ENCODE peak calls at places on chromosome 1, in five cellular contexts. O is CD4-positive, CD25-positive, alpha-beta regulatory T cell; H is uterus; M is mesendoderm; E is fibroblast of lung. T is an unnamed sample. For H3K27me3, the result is how much of the 10 kb centered on the place peaks cover.

GRCh38 chr1:101847608-101848007 is 149.1 kb downstream of the OLFM3 start:
- DNase-seq in O (no peak), H (no peak), M (no peak), E (no peak), T (no peak)

GRCh38 chr1:9494936-9495758 is 44.1 kb upstream of the SLC25A33 start:
- DNase-seq in O (peak), H (peak), M (peak), E (peak), T (peak)

GRCh38 chr1:172978595-172978994 is 72.1 kb downstream of the TNFSF18 start:
- DNase-seq in O (no peak), H (no peak), M (peak), E (no peak), T (no peak)

GRCh38 chr1:116868386-116868785 is 41.3 kb upstream of the PTGFRN start:
- DNase-seq in O (no peak), H (no peak), M (no peak), E (peak), T (no peak)

GRCh38 chr1:39183503-39184353 is 20.8 kb upstream of the MACF1 start:
- DNase-seq in O (peak), H (peak), M (peak), E (peak), T (no peak)

GRCh38 chr1:185170291-185170848 is 13.4 kb downstream of the SWT1 start:
- DNase-seq in O (peak), H (peak), M (peak), E (peak), T (peak)

GRCh38 chr1:248849152-248849551 is 9.7 kb downstream of the ZNF692 start:
- DNase-seq in O (no peak), H (no peak), M (no peak), E (no peak), T (no peak)

GRCh38 chr1:99677416-99677815 is 31.5 kb downstream of the PALMD start:
- DNase-seq in O (no peak), H (no peak), M (peak), E (no peak), T (no peak)

GRCh38 chr1:46616277-46617107 is at the start of gene MOB3C:
- DNase-seq in O (peak), H (peak), M (peak), E (peak), T (peak)

GRCh38 chr1:96388421-96389310 is 332.9 kb upstream of the PTBP2 start:
- DNase-seq in O (no peak), H (no peak), M (no peak), E (peak), T (no peak)

GRCh38 chr1:159988006-159988405 is 34.0 kb upstream of the SLAMF9 start:
- DNase-seq in O (no peak), H (no peak), M (no peak), E (no peak), T (no peak)

GRCh38 chr1:153611024-153611352 is 1.9 kb downstream of the S100A16 start:
- DNase-seq in O (no peak), H (no peak), M (no peak), E (peak), T (no peak)

GRCh38 chr1:150106331-150106730 is 38.8 kb downstream of the VPS45 start:
- DNase-seq in O (peak), H (no peak), M (no peak), E (peak), T (no peak)

GRCh38 chr1:44326821-44327465 is 28.1 kb downstream of the ERI3 start:
- DNase-seq in O (no peak), H (no peak), M (no peak), E (peak), T (no peak)

GRCh38 chr1:42736152-42736551 is 3.9 kb downstream of the CLDN19 start:
- DNase-seq in O (no peak), H (no peak), M (peak), E (no peak), T (no peak)

GRCh38 chr1:243433737-243434370 is 178.0 kb downstream of the SDCCAG8 start:
- DNase-seq in O (no peak), H (no peak), M (no peak), E (peak), T (no peak)

GRCh38 chr1:229271448-229272120 is 673 bp downstream of the RAB4A start:
- DNase-seq in O (peak), H (no peak), M (peak), E (peak), T (no peak)

GRCh38 chr1:76867342-76868130 is at the start of gene ST6GALNAC5:
- DNase-seq in O (peak), H (no peak), M (peak), E (peak), T (no peak)

GRCh38 chr1:100364731-100365130 is 12.4 kb downstream of the CDC14A start:
- DNase-seq in O (peak), H (no peak), M (no peak), E (no peak), T (no peak)

GRCh38 chr1:115838426-115838804 is 2.5 kb downstream of the NHLH2 start:
- DNase-seq in O (no peak), H (no peak), M (peak), E (no peak), T (no peak)

DNA sequence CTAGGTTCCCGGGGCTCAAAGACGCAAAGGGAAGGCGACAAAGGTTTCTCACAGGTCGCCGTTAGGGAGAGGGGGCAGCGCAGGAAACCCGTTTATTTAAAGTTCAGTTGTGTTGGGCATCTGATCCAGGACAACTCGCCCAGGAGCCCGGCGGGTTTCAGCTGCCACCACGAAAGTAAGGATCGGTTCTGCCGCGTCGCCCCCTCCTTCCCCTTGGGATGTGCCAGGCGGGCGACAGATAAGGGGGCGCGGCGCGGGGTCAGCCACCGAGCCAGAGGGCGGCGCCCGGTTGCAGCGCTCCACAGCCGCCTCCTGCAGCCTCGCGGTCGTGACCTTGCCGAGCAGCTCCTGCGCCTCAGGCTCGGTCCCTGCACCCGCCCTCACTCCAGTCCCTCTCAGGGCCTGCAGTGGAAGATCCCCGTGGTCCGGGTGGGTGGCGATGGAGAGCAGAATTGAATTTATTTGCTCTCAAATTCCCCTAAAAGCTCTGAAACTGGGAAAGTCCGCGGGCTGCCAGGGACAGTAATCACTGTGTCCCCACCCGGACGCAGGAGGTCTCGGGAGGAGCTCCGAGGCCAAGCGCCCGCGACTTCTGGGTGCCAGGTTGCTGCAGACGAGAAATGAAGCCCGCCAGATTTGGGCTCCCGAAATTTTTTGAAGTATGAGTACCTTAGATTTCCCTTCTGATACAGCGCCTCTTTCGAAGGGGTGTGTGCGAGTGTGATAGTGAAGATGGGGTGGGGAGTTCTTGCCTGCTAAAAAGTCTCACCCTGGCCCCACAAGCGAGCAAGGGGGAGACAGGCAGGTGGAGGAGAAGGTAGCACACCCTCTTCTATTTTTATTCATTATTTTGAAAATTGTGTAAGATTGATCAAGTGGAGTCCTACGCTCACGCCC is 28.4 kb upstream of the NFIA start:
- DNase-seq in O (no peak), H (no peak), M (peak), E (no peak), T (no peak)
- H3K27me3 ChIP-seq in O (under half), H (under half), M (half or more), E (under half), T (under half)

GRCh38 chr1:226329237-226329636 is 20.3 kb upstream of the LIN9 start:
- DNase-seq in O (no peak), H (no peak), M (no peak), E (no peak), T (no peak)
- H3K27me3 ChIP-seq in O (under half), H (under half), M (under half), E (under half), T (under half)

DNA sequence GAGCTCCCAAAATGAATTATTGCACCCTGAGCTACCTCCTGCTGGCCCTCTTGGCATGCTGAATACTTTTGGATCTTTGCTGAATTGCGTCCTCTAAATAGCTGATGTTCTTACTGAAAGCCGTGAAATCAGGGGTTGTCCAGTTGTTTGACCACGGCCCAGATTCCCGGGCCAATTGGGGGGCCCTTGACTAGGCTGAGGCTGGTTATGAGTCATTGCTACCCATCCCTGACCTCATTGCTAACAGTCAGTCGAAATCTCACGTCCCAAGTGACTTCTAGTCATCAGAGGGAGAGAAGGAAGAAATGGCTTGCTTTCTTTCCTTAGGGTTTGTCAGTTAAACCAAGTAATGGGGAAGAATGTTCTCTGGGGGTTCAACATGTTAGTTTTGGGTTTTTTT is 37.4 kb downstream of the SMYD2 start:
- DNase-seq in O (no peak), H (no peak), M (no peak), E (peak), T (no peak)
- H3K27me3 ChIP-seq in O (under half), H (under half), M (under half), E (under half), T (under half)

GRCh38 chr1:180251526-180252305 is 21.7 kb downstream of the LHX4 start:
- DNase-seq in O (no peak), H (no peak), M (no peak), E (no peak), T (no peak)
- H3K27me3 ChIP-seq in O (under half), H (under half), M (under half), E (under half), T (under half)

DNA sequence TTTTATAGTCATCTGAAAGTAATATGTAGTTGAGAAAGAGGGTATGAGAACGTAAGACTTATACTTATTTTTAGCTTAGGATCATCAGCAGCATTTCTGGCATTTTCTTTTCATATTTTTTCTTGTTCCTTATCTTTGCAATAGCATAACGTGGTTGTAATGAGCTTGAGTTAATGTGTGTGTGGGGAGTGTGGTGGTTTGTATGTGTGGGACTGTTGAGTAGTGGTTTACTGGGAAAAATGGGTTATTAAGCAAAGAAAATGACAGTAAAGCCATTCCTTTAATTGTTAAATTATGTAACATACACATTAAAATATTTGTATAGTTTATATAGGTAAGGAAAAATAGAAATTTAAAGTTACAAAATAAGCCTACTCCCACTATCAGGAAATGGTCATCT is 15.2 kb downstream of the PIP5K1A start:
- DNase-seq in O (no peak), H (no peak), M (no peak), E (peak), T (no peak)
- H3K27me3 ChIP-seq in O (under half), H (under half), M (under half), E (under half), T (under half)

GRCh38 chr1:224619209-224619608 is 3.1 kb downstream of the CNIH3 start:
- DNase-seq in O (no peak), H (no peak), M (no peak), E (no peak), T (no peak)
- H3K27me3 ChIP-seq in O (under half), H (under half), M (under half), E (under half), T (under half)

GRCh38 chr1:154745750-154746425 is 124.2 kb downstream of the KCNN3 start:
- DNase-seq in O (no peak), H (no peak), M (no peak), E (no peak), T (no peak)

GRCh38 chr1:154743536-154744036 is 126.5 kb downstream of the KCNN3 start:
- DNase-seq in O (no peak), H (no peak), M (no peak), E (no peak), T (no peak)

GRCh38 chr1:154745286-154745731 is 124.8 kb downstream of the KCNN3 start:
- DNase-seq in O (peak), H (peak), M (no peak), E (no peak), T (no peak)

GRCh38 chr1:154742586-154742985 is 127.5 kb downstream of the KCNN3 start:
- DNase-seq in O (no peak), H (no peak), M (no peak), E (no peak), T (no peak)

DNA sequence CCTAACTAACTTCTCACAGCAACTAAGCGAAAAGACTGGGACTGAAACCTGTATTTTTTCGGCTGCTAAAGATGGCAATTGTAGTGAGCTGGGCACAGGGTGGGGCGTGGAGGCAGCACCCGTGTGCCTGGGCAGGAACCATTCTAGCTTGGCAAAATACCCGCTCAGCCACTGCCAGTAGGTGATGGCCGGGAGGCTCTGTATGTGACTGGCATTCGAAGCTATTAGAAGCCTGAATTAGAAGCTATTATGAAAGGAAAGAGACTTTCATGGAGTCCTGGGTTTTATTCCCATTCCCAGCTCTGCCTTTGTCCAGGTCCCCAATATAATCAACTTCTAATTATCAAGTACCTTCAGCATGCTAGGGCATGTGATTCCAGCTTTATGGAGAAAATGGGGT is 125.7 kb downstream of the KCNN3 start:
- DNase-seq in O (no peak), H (no peak), M (no peak), E (no peak), T (no peak)
- H3K27me3 ChIP-seq in O (under half), H (under half), M (under half), E (under half), T (under half)

T was measured in GM06990.